ENCODE peak calls at places on chromosomes 16 and 17, in four cellular contexts. H is tibial artery, J is stomach, T is ovary. Y is an unnamed sample.
A peak's percentile ranks its signal among the peaks of the same experiment; 100 is the strongest.

GRCh38 chr17:1532836-1533602 is 16.6 kb upstream of the INPP5K start:
- DNase-seq in T (no peak), H (no peak), J (no peak), Y (no peak)

GRCh38 chr17:60108712-60109111 is 30.0 kb upstream of the HEATR6 start:
- DNase-seq in T (no peak), J (no peak), H (no peak), Y (no peak)

GRCh38 chr17:12472613-12473173 is 193.0 kb upstream of the MYOCD start:
- DNase-seq in T (no peak), J (no peak), H (no peak), Y (no peak)

GRCh38 chr16:85704900-85705846 is 16.4 kb upstream of the GINS2 start:
- DNase-seq in T (no peak), H (no peak), J (no peak), Y (no peak)

GRCh38 chr16:85309656-85310587 is 197.7 kb upstream of the CIBAR2 start:
- DNase-seq in T (no peak), H (peak; percentile 60), J (no peak), Y (no peak)

GRCh38 chr16:84751947-84752346 is 52.1 kb downstream of the USP10 start:
- DNase-seq in J (no peak), H (no peak), T (no peak), Y (no peak)

GRCh38 chr17:68379692-68380677 is 77.3 kb downstream of the WIPI1 start:
- DNase-seq in J (no peak), T (no peak), H (no peak), Y (no peak)

GRCh38 chr17:65163990-65164495 is 26.9 kb downstream of the RGS9 start:
- DNase-seq in J (peak; percentile 41), H (no peak), T (no peak), Y (no peak)

GRCh38 chr16:61344791-61345190 is 691.4 kb downstream of the CDH8 start:
- DNase-seq in H (no peak), J (no peak), T (no peak), Y (no peak)

GRCh38 chr17:33602981-33603380 is 309.9 kb upstream of the ASIC2 start:
- DNase-seq in T (no peak), H (no peak), J (no peak), Y (no peak)

GRCh38 chr16:85347213-85347591 is 234.9 kb upstream of the CIBAR2 start:
- DNase-seq in T (no peak), J (peak; percentile 54), H (no peak), Y (no peak)

GRCh38 chr17:1906622-1907021 is 76.8 kb downstream of the RPA1 start:
- DNase-seq in J (no peak), T (no peak), H (no peak), Y (no peak)

GRCh38 chr17:36945160-36945559 is 3.6 kb upstream of the AATF start:
- DNase-seq in T (no peak), J (no peak), H (no peak), Y (no peak)

GRCh38 chr17:5380491-5381135 is 38.8 kb downstream of the NUP88 start:
- DNase-seq in H (no peak), T (no peak), J (no peak), Y (no peak)

GRCh38 chr16:80518436-80518835 is 22.4 kb upstream of the DYNLRB2 start:
- DNase-seq in H (no peak), J (no peak), T (no peak), Y (no peak)

GRCh38 chr17:48228720-48229119 is 121.2 kb downstream of the SNX11 start:
- DNase-seq in J (no peak), H (no peak), T (no peak), Y (no peak)

GRCh38 chr16:85840395-85840794 is 40.9 kb downstream of the COX4I1 start:
- DNase-seq in T (no peak), H (no peak), J (no peak), Y (no peak)

GRCh38 chr16:81263470-81264200 is 25.1 kb downstream of the BCO1 start:
- DNase-seq in J (no peak), H (no peak), T (peak; percentile 75), Y (no peak)

GRCh38 chr17:78127888-78128615 is 503 bp downstream of the TMC6 start:
- DNase-seq in T (no peak), J (peak; percentile 48), H (no peak), Y (no peak)

DNA sequence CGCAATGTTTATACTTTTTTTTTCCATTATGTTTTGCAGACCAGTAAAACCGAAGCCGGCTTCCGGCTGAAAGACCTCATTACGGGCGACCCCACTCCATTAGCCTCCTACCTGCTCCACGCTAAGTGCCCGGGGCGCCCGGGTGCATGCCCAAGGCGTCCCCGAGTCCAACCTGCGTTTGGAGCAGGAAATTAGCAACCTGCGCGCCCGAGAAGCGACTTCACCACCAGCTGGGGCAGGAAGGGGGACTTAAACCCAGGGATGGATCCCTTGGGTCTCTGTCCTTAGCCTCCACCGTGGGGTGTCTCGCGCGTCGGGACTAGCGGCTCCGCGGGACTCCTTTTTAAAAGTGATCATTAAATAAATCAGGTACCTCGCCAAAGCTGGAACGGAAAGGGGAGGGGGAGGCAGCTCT is 1.7 kb downstream of the RBFOX3 start:
- DNase-seq in T (no peak), H (no peak), J (no peak), Y (no peak)
- H3K4me3 ChIP-seq in T (peak overlapping the region; percentile 12), H (no peak overlapping the region), J (no peak overlapping the region), Y (no peak overlapping the region)

GRCh38 chr16:48862087-48862532 is 252.1 kb upstream of the N4BP1 start:
- DNase-seq in T (no peak), J (no peak), H (no peak), Y (no peak)
- TF ChIP-seq CTCF in T (no peak), J (no peak), H (no peak), Y (no peak)

GRCh38 chr17:49741009-49741691 is 22.8 kb downstream of the FAM117A start:
- DNase-seq in H (no peak), T (no peak), J (no peak), Y (no peak)

GRCh38 chr17:49742256-49742655 is 21.7 kb downstream of the FAM117A start:
- DNase-seq in T (no peak), H (no peak), J (no peak), Y (no peak)

GRCh38 chr17:49738456-49739163 is 25.3 kb downstream of the FAM117A start:
- DNase-seq in H (no peak), J (no peak), T (no peak), Y (no peak)

GRCh38 chr17:49741692-49742076 is 22.2 kb downstream of the FAM117A start:
- DNase-seq in H (no peak), T (no peak), J (no peak), Y (no peak)

DNA sequence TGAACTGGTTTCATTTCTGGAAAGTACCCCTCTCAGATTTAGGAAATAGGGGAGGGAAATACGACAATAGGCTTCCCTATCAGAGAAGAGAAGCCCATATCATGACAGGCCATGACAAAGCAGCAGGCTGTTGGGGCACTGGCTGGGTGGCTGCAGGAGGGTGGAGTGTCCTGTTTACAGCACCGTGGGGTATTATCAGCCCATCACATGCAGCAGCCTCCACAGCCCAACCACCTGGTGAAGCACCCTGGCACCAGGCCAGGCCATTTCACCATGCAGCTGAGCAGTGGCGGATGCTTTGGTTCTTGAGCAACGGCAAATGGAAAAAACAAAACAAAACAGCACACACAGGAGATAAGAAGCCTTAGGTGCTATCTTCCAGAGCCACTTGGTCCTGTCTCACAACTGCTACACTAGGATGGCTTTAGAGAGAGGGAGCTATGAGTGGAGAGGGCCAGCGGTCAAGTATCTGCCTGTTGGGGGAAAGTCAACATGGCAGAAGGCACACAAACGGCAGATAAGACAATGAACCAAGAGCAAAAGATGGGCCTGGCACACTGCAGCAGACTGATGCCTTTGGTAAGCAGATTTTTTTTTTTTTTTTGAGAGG is 24.2 kb downstream of the FAM117A start:
- DNase-seq in J (peak; percentile 84), H (peak; percentile 78), T (peak; percentile 78), Y (no peak)
- H3K4me1 ChIP-seq in J (peaks cover 49% of the 10 kb centered on the region), H (peaks cover 54% of the 10 kb centered on the region), T (peaks cover 27% of the 10 kb centered on the region), Y (no peaks in the 10 kb centered on the region)

GRCh38 chr17:14305785-14306496 is 5.1 kb downstream of the HS3ST3B1 start:
- DNase-seq in H (no peak), J (no peak), T (no peak), Y (no peak)
- H3K4me3 ChIP-seq in H (no peak overlapping the region), J (no peak overlapping the region), T (no peak overlapping the region), Y (no peak overlapping the region)

GRCh38 chr16:27880312-27880711 is 183.2 kb downstream of the GSG1L start:
- DNase-seq in J (no peak), T (no peak), H (no peak), Y (no peak)

GRCh38 chr16:27883576-27883975 is 179.9 kb downstream of the GSG1L start:
- DNase-seq in J (no peak), T (no peak), H (no peak), Y (no peak)

GRCh38 chr16:27879601-27880247 is 183.8 kb downstream of the GSG1L start:
- DNase-seq in H (no peak), T (no peak), J (no peak), Y (no peak)
- TF ChIP-seq CTCF in H (no peak), T (no peak), J (no peak), Y (no peak)

DNA sequence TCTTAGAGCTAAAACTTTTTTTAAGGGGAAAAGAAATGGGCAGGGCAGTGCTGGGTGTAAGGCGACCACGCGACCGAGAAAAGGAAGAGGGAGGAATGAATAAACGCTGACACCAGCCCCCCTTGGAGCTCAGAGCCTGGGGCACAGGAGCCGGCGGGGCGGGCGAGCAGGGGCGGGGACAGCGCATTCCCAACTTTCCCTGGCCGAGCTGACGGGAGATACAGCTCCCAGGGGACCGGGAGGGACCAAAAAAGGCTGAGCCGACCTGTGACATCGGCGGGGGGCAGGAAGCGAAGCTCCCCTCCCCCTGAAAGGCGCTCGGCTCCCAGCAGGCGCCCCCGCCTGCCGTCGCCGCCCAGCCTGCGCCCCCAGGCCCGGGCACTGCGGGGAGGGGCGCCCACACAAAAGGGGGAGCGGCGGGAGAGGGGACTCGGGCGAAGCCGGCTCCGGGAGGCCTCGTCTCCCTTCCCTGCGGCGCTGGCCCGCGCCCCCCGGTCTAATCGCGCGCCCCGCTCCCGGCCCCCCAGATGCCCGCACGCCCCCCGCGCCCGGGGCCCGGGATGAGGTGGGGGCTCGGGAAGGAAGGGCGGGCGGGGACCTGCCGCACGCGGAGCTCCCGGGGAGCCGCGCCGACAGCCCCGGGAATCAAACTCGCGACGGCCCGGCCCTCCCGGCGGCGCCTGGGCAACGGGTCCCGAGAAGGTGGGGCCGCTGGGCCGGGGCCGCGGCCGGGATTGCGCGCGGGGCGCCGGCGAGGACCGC is 610 bp downstream of the CUEDC1 start:
- DNase-seq in T (peak; percentile 70), J (peak; percentile 50), H (peak; percentile 82), Y (no peak)
- H3K4me1 ChIP-seq in T (peaks cover 6% of the 10 kb centered on the region), J (peaks cover 48% of the 10 kb centered on the region), H (peaks cover 54% of the 10 kb centered on the region), Y (peaks cover 37% of the 10 kb centered on the region)